ENCODE peak calls at places on chromosomes 13 and 19, in seven cellular contexts. T is kidney, M is chondrocyte, O is GM23338, W is omental fat pad, Y is tibial artery, R is neural crest cell. X is an unnamed sample.

GRCh38 chr19:29812881-29813275 is 1.1 kb downstream of the CCNE1 start:
- DNase-seq in R (no peak), Y (no peak), T (peak; percentile 59), O (no peak), W (no peak), M (peak; percentile 77), X (no peak)

GRCh38 chr13:113777311-113778260 is 18.6 kb downstream of the TMEM255B start:
- DNase-seq in R (peak; percentile 54), M (no peak), T (no peak), W (peak; percentile 15), O (peak; percentile 78), Y (no peak), X (no peak)

GRCh38 chr13:59201836-59202235 is 961.9 kb downstream of the DIAPH3 start:
- DNase-seq in R (no peak), M (no peak), T (no peak), Y (no peak), O (no peak), W (no peak), X (no peak)

GRCh38 chr19:33171916-33172359 is 22.2 kb upstream of the LRP3 start:
- DNase-seq in Y (no peak), T (no peak), W (no peak), M (peak; percentile 28), R (no peak), O (no peak), X (no peak)

GRCh38 chr19:12891553-12892021 is 627 bp downstream of the GCDH start:
- DNase-seq in R (no peak), O (peak; percentile 50), T (peak; percentile 78), M (no peak), W (no peak), Y (no peak), X (no peak)

GRCh38 chr13:50523307-50523706 is 320.2 kb downstream of the DLEU7 start:
- DNase-seq in O (no peak), W (no peak), M (no peak), Y (no peak), T (no peak), R (no peak), X (no peak)

GRCh38 chr13:108193806-108194205 is 21.5 kb downstream of the LIG4 start:
- DNase-seq in O (no peak), W (no peak), R (no peak), T (no peak), M (no peak), Y (no peak), X (no peak)

GRCh38 chr13:51590966-51591627 is 6.8 kb downstream of the WDFY2 start:
- DNase-seq in Y (peak; percentile 35), T (no peak), M (no peak), O (peak; percentile 33), W (no peak), R (no peak), X (no peak)

GRCh38 chr19:14337510-14337909 is 43.7 kb upstream of the ADGRE5 start:
- DNase-seq in R (peak; percentile 15), O (peak; percentile 92), W (no peak), M (no peak), T (no peak), Y (no peak), X (peak; percentile 50)

GRCh38 chr13:25722893-25723292 is 328.9 kb downstream of the SHISA2 start:
- DNase-seq in T (no peak), W (no peak), Y (no peak), R (no peak), O (no peak), M (no peak), X (no peak)

GRCh38 chr19:5680083-5680436 is 256 bp downstream of the MICOS13 start:
- DNase-seq in T (peak; percentile 90), O (peak; percentile 61), W (no peak), M (no peak), Y (no peak), R (no peak), X (no peak)

GRCh38 chr13:68535329-68535728 is 1305.2 kb upstream of the PCDH9 start:
- DNase-seq in R (no peak), Y (no peak), O (no peak), M (no peak), W (no peak), T (no peak), X (no peak)

GRCh38 chr19:54073829-54074228 is 7.3 kb downstream of the TARM1 start:
- DNase-seq in T (peak; percentile 28), Y (no peak), R (no peak), M (no peak), W (no peak), O (no peak), X (no peak)

GRCh38 chr19:2551172-2551863 is 75.4 kb downstream of the GADD45B start:
- DNase-seq in W (no peak), T (no peak), Y (no peak), M (no peak), R (no peak), O (no peak), X (no peak)

GRCh38 chr19:46490774-46491173 is 4.9 kb downstream of the PNMA8B start:
- DNase-seq in R (no peak), M (no peak), Y (no peak), T (no peak), O (no peak), W (no peak), X (no peak)

GRCh38 chr19:46487178-46487801 is 8.4 kb downstream of the PNMA8B start:
- DNase-seq in O (peak; percentile 53), Y (no peak), W (no peak), R (no peak), M (no peak), T (peak; percentile 76), X (no peak)

GRCh38 chr19:46487802-46488445 is 7.7 kb downstream of the PNMA8B start:
- DNase-seq in T (peak; percentile 90), Y (peak; percentile 76), M (no peak), W (peak; percentile 72), O (peak; percentile 93), R (peak; percentile 96), X (no peak)

GRCh38 chr19:46488551-46488950 is 7.1 kb downstream of the PNMA8B start:
- DNase-seq in W (no peak), O (peak; percentile 31), M (no peak), R (no peak), Y (no peak), T (peak; percentile 65), X (no peak)

DNA sequence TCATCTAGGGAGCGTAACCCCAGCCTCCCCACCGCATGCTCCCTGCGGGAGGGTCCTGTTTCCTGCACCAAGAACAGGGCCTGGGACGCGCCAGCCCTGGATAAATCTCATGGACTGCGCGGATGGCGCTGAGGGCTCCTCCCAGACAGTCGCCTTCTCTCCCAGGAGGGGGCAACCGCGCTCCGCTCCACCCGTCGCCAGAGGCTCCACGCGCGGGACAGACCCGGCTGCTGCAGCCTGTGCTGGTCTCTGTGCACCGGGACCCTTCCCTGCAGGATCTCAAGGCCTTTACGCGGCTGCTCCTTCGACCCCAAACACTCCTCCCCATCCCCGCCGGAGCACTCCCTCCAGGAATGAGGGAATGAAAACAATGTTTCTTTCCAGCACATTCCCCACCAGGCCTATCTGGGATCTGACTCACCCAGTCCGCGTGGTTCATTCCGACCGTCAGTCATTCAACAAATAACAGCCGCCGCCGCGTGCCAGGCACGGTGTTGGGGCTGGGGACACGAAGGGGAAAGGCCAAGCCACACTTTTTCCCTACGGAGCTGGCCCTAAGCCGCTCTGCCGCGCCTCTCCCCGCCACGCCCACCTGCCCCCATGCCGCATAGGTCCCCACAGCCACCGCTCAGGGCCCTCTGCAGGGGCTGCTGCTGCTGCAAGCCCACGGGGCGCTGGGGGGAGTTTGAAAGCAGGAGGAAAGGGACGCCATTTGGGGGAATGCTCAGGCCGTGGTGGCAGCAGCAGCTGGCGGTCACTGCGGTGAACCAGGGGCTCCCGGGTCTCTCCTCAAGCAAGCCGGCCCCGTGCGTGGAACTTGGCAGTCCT is 6.0 kb downstream of the PNMA8B start:
- DNase-seq in Y (peak; percentile 76), W (no peak), O (peak; percentile 71), R (no peak), T (peak; percentile 86), M (no peak), X (no peak)
- TF ChIP-seq CTCF in Y (peak; percentile 24), W (no peak), O (peak; percentile 45), R (peak; percentile 38), T (peak; percentile 35), M (peak; percentile 42), X (no peak)

GRCh38 chr13:75196112-75196855 is 285.7 kb downstream of the TBC1D4 start:
- DNase-seq in Y (no peak), T (no peak), W (no peak), O (no peak), M (no peak), R (no peak), X (no peak)
- TF ChIP-seq CTCF in Y (no peak), T (no peak), W (no peak), O (no peak), M (peak; percentile 47), R (no peak), X (no peak)

GRCh38 chr13:20426766-20427448 is 98.8 kb downstream of the CRYL1 start:
- DNase-seq in T (no peak), O (no peak), M (no peak), Y (no peak), W (no peak), R (no peak), X (no peak)

GRCh38 chr13:20424559-20424852 is 101.2 kb downstream of the CRYL1 start:
- DNase-seq in O (no peak), R (no peak), T (no peak), Y (no peak), W (no peak), M (no peak), X (no peak)

GRCh38 chr13:20428666-20429644 is 96.7 kb downstream of the CRYL1 start:
- DNase-seq in T (no peak), M (no peak), Y (no peak), O (no peak), W (no peak), R (no peak), X (no peak)

GRCh38 chr13:20424959-20425358 is 100.7 kb downstream of the CRYL1 start:
- DNase-seq in O (no peak), Y (no peak), W (no peak), M (no peak), R (no peak), T (no peak), X (no peak)

GRCh38 chr13:20425819-20426219 is 99.8 kb downstream of the CRYL1 start:
- DNase-seq in Y (no peak), O (no peak), M (no peak), T (no peak), R (no peak), W (no peak), X (no peak)
- TF ChIP-seq CTCF in Y (no peak), O (no peak), M (no peak), T (no peak), R (no peak), W (no peak), X (no peak)

DNA sequence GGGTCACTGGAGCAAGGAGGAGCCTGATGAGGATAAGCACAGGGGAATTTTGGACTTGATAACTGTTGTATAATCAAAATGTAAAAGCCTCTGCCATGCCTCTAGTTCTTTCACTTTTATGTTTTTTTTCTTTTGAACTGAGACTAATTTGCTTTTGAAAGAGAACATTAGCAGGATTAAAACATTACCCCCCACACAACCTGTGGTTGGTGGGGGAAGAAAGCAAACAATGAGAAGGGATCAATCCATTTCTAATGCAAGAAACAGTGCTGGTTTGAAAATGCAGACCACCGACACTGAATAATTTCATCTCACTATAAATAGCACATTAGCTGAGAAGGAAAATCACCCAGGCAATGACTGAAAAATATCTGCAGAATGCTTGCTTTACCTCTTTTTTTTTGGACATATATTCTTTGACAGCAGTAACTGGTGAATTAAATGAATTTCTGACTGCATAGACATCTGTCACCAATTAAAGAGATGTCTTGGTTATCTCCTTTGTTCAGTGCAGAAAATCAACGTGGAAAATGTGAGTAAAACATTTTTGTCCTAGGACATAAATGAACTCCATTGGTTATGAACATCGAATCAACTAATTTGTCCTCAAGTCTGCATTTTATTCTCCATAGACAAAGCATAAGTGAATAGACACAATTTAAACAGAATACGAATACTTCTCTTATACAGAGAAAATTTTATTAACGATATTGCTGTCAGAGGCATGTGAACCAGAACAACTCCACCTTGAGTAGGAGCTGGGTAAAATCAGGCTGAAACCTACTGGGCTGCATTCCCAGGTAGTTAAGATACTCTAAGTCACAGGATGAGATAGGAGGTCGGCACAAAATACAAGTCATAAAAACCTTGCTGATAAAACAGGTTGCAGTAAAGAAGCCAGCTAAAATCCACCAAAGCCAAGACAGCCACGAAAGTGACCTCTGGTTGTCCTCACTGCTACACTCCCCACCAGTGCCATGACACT is 48.8 kb upstream of the TRPC4 start:
- DNase-seq in T (no peak), Y (no peak), M (no peak), R (no peak), W (no peak), O (peak; percentile 40), X (no peak)
- TF ChIP-seq CTCF in T (no peak), Y (no peak), M (no peak), R (no peak), W (no peak), O (peak; percentile 12), X (no peak)

X was measured in CD14-positive monocyte.